ENCODE peak calls at places on chromosomes 3 and 15, in four cellular contexts. Z, J, I and V are unnamed samples.
A peak's percentile ranks its signal among the peaks of the same experiment; 100 is the strongest.

GRCh38 chr15:52980446-52980845 is 190.3 kb upstream of the ONECUT1 start:
- DNase-seq in I (no peak), J (no peak), Z (no peak), V (no peak)

GRCh38 chr3:100042144-100042543 is 72.2 kb downstream of the FILIP1L start:
- DNase-seq in Z (peak; percentile 19), I (no peak), J (peak; percentile 68), V (no peak)

GRCh38 chr3:27900316-27900715 is 178.2 kb upstream of the EOMES start:
- DNase-seq in I (no peak), J (no peak), Z (no peak), V (no peak)

GRCh38 chr3:186362409-186362757 is 349 bp upstream of the DGKG start:
- DNase-seq in Z (no peak), I (no peak), J (no peak), V (no peak)

GRCh38 chr15:99424978-99425665 is 140.7 kb upstream of the MEF2A start:
- DNase-seq in I (no peak), J (peak; percentile 58), Z (no peak), V (no peak)

GRCh38 chr3:172216843-172217404 is 177.5 kb downstream of the FNDC3B start:
- DNase-seq in J (no peak), Z (no peak), I (no peak), V (no peak)

GRCh38 chr3:9810846-9811245 is 784 bp downstream of the TTLL3 start:
- DNase-seq in Z (no peak), I (no peak), J (no peak), V (no peak)

GRCh38 chr3:81378552-81379288 is 382.7 kb downstream of the GBE1 start:
- DNase-seq in Z (no peak), J (no peak), I (no peak), V (no peak)

GRCh38 chr3:40970067-40970466 is 229.2 kb upstream of the CTNNB1 start:
- DNase-seq in I (no peak), J (no peak), Z (no peak), V (no peak)

GRCh38 chr15:70351391-70351790 is 253.7 kb upstream of the TLE3 start:
- DNase-seq in I (no peak), J (no peak), Z (no peak), V (no peak)

GRCh38 chr3:178084938-178085816 is 451.1 kb upstream of the KCNMB2 start:
- DNase-seq in I (peak; percentile 10), Z (peak; percentile 35), J (no peak), V (peak; percentile 84)

GRCh38 chr3:142976621-142977398 is 13.3 kb upstream of the PAQR9 start:
- DNase-seq in Z (peak; percentile 44), J (peak; percentile 85), I (no peak), V (no peak)

GRCh38 chr3:42778644-42779043 is 5.6 kb upstream of the CCDC13 start:
- DNase-seq in J (no peak), Z (no peak), I (no peak), V (no peak)

GRCh38 chr3:50319181-50319871 is 3.2 kb downstream of the HYAL2 start:
- DNase-seq in Z (no peak), J (no peak), I (no peak), V (no peak)

GRCh38 chr15:100457201-100457600 is 71.5 kb downstream of the CERS3 start:
- DNase-seq in J (no peak), I (no peak), Z (no peak), V (no peak)

GRCh38 chr15:67018451-67018850 is 47.0 kb upstream of the SMAD3 start:
- DNase-seq in J (no peak), I (no peak), Z (no peak), V (no peak)

GRCh38 chr3:85594648-85595047 is 635.9 kb downstream of the CADM2 start:
- DNase-seq in J (no peak), Z (no peak), I (no peak), V (no peak)

GRCh38 chr15:83206971-83207621 is 527 bp downstream of the HDGFL3 start:
- DNase-seq in I (no peak), J (no peak), Z (peak; percentile 67), V (no peak)

GRCh38 chr15:58952751-58953150 is 19.3 kb upstream of the SLTM start:
- DNase-seq in J (no peak), Z (no peak), I (no peak), V (no peak)

GRCh38 chr15:49134683-49135341 is 20.6 kb downstream of the COPS2 start:
- DNase-seq in I (no peak), Z (no peak), J (no peak), V (no peak)

GRCh38 chr3:59775106-59775505 is 725.3 kb upstream of the CFAP20DC start:
- DNase-seq in J (no peak), Z (no peak), I (no peak), V (no peak)

GRCh38 chr15:42494998-42495360 is 455 bp upstream of the SNAP23 start:
- DNase-seq in J (peak; percentile 44), Z (no peak), I (no peak), V (no peak)

GRCh38 chr3:46359748-46360509 is 6.0 kb downstream of the CCR2 start:
- DNase-seq in J (no peak), Z (no peak), I (no peak), V (no peak)

GRCh38 chr15:63523306-63523990 is 19.1 kb downstream of the USP3 start:
- DNase-seq in J (no peak), I (no peak), Z (no peak), V (no peak)

GRCh38 chr3:140896997-140897396 is 44.6 kb upstream of the SLC25A36 start:
- DNase-seq in I (no peak), Z (no peak), J (no peak), V (no peak)

GRCh38 chr3:13420817-13421755 is 964 bp upstream of the NUP210 start:
- DNase-seq in J (no peak), Z (no peak), I (peak; percentile 68), V (no peak)

GRCh38 chr3:28279770-28280169 is 38.4 kb downstream of the CMC1 start:
- DNase-seq in I (no peak), Z (no peak), J (no peak), V (no peak)

GRCh38 chr3:43176666-43177065 is 70.8 kb upstream of the POMGNT2 start:
- DNase-seq in J (no peak), Z (no peak), I (no peak), V (no peak)